ENCODE peak calls at places on chromosomes 13 and 19, in ten cellular contexts. Q, L, K, S, H, R, X, F, D and Z are unnamed samples.

GRCh38 chr13:79775830-79776229 is 294.9 kb downstream of the NDFIP2 start:
- DNase-seq in Q (peak; percentile 83), L (peak; percentile 85), K (no peak), S (peak; percentile 4), H (peak; percentile 90), R (no peak), X (peak; percentile 63), F (peak; percentile 36), D (peak; percentile 91), Z (no peak)

GRCh38 chr13:75762066-75762937 is 126.2 kb downstream of the LMO7 start:
- DNase-seq in Q (no peak), L (no peak), K (no peak), S (no peak), H (peak; percentile 58), R (no peak), X (no peak), F (no peak), D (no peak), Z (no peak)

GRCh38 chr13:32674503-32674902 is 88.3 kb downstream of the PDS5B start:
- DNase-seq in Q (no peak), L (no peak), K (no peak), S (no peak), H (no peak), R (no peak), X (no peak), F (no peak), D (no peak), Z (no peak)

GRCh38 chr19:31648347-31648746 is 299.1 kb upstream of the TSHZ3 start:
- DNase-seq in Q (peak; percentile 77), L (no peak), K (no peak), S (no peak), H (peak; percentile 12), R (no peak), X (peak; percentile 6), F (no peak), D (no peak), Z (no peak)

GRCh38 chr13:21674271-21675009 is 3.6 kb downstream of the FGF9 start:
- DNase-seq in Q (no peak), L (no peak), K (no peak), S (peak; percentile 67), H (no peak), R (no peak), X (no peak), F (peak; percentile 33), D (peak; percentile 53), Z (peak; percentile 72)

GRCh38 chr13:101626925-101627555 is 174.6 kb downstream of the ITGBL1 start:
- DNase-seq in Q (no peak), L (no peak), K (no peak), S (peak; percentile 42), H (peak; percentile 46), R (no peak), X (no peak), F (no peak), D (no peak), Z (peak; percentile 12)

GRCh38 chr19:51141181-51141580 is 920 bp upstream of the SIGLEC7 start:
- DNase-seq in Q (no peak), L (no peak), K (no peak), S (no peak), H (no peak), R (peak; percentile 14), X (no peak), F (no peak), D (no peak), Z (no peak)

GRCh38 chr19:13966684-13967128 is 14.4 kb downstream of the DCAF15 start:
- DNase-seq in Q (no peak), L (no peak), K (no peak), S (no peak), H (no peak), R (no peak), X (no peak), F (no peak), D (no peak), Z (no peak)

GRCh38 chr19:15629003-15629880 is 11.5 kb upstream of the CYP4F3 start:
- DNase-seq in Q (peak; percentile 17), L (peak; percentile 65), K (peak; percentile 72), S (peak; percentile 68), H (peak; percentile 62), R (peak; percentile 75), X (no peak), F (peak; percentile 75), D (peak; percentile 56), Z (peak; percentile 76)

GRCh38 chr19:736125-736524 is 14.8 kb upstream of the MISP start:
- DNase-seq in Q (no peak), L (no peak), K (no peak), S (no peak), H (no peak), R (no peak), X (no peak), F (no peak), D (no peak), Z (no peak)

GRCh38 chr13:24107955-24108614 is 52.4 kb upstream of the SPATA13 start:
- DNase-seq in Q (peak; percentile 71), L (peak; percentile 47), K (no peak), S (no peak), H (no peak), R (no peak), X (no peak), F (no peak), D (no peak), Z (no peak)

GRCh38 chr13:91719033-91719432 is 320.6 kb downstream of the GPC5 start:
- DNase-seq in Q (peak; percentile 37), L (peak; percentile 14), K (no peak), S (no peak), H (peak; percentile 15), R (no peak), X (no peak), F (no peak), D (peak; percentile 31), Z (peak; percentile 20)

GRCh38 chr13:108897955-108898354 is 268.5 kb downstream of the MYO16 start:
- DNase-seq in Q (no peak), L (no peak), K (no peak), S (no peak), H (peak; percentile 13), R (no peak), X (no peak), F (no peak), D (no peak), Z (no peak)

GRCh38 chr19:33486936-33487793 is 34.4 kb downstream of the PEPD start:
- DNase-seq in Q (no peak), L (no peak), K (no peak), S (no peak), H (no peak), R (no peak), X (no peak), F (no peak), D (no peak), Z (no peak)

GRCh38 chr13:97185291-97185690 is 36.8 kb upstream of the MBNL2 start:
- DNase-seq in Q (peak; percentile 3), L (no peak), K (no peak), S (no peak), H (no peak), R (no peak), X (no peak), F (no peak), D (peak; percentile 78), Z (no peak)

GRCh38 chr13:32153056-32153455 is 121.5 kb downstream of the FRY start:
- DNase-seq in Q (peak; percentile 80), L (peak; percentile 67), K (no peak), S (no peak), H (peak; percentile 62), R (no peak), X (no peak), F (no peak), D (no peak), Z (no peak)

GRCh38 chr19:37997911-37998344 is 90.9 kb downstream of the SIPA1L3 start:
- DNase-seq in Q (peak; percentile 98), L (peak; percentile 90), K (no peak), S (no peak), H (peak; percentile 86), R (no peak), X (peak; percentile 53), F (no peak), D (no peak), Z (no peak)

GRCh38 chr13:98938801-98939200 is 39.1 kb downstream of the DOCK9 start:
- DNase-seq in Q (peak; percentile 23), L (no peak), K (no peak), S (no peak), H (no peak), R (no peak), X (no peak), F (no peak), D (peak; percentile 73), Z (no peak)

GRCh38 chr13:43167058-43167457 is 143.7 kb downstream of the DNAJC15 start:
- DNase-seq in Q (no peak), L (no peak), K (no peak), S (no peak), H (no peak), R (no peak), X (no peak), F (no peak), D (no peak), Z (no peak)

GRCh38 chr13:57724486-57725272 is 93.1 kb downstream of the PCDH17 start:
- DNase-seq in Q (no peak), L (no peak), K (no peak), S (no peak), H (no peak), R (no peak), X (no peak), F (no peak), D (no peak), Z (no peak)

GRCh38 chr19:10517760-10518443 is 655 bp upstream of the S1PR5 start:
- DNase-seq in Q (no peak), L (peak; percentile 27), K (no peak), S (peak; percentile 28), H (peak; percentile 15), R (no peak), X (no peak), F (peak; percentile 27), D (peak; percentile 71), Z (no peak)

GRCh38 chr13:50969691-50970090 is 60.1 kb downstream of the RNASEH2B start:
- DNase-seq in Q (peak; percentile 17), L (peak; percentile 34), K (no peak), S (peak; percentile 38), H (peak; percentile 26), R (no peak), X (no peak), F (no peak), D (peak; percentile 87), Z (no peak)

GRCh38 chr13:73936001-73936400 is 198.2 kb downstream of the KLF12 start:
- DNase-seq in Q (no peak), L (peak; percentile 7), K (no peak), S (no peak), H (no peak), R (no peak), X (no peak), F (no peak), D (no peak), Z (no peak)

GRCh38 chr13:99347911-99348451 is 40.8 kb upstream of the GPR183 start:
- DNase-seq in Q (no peak), L (no peak), K (no peak), S (no peak), H (no peak), R (no peak), X (no peak), F (no peak), D (no peak), Z (no peak)

GRCh38 chr19:34662919-34663318 is 14.0 kb downstream of the SCGB2B2 start:
- DNase-seq in Q (no peak), L (peak; percentile 17), K (no peak), S (peak; percentile 68), H (peak; percentile 33), R (no peak), X (no peak), F (no peak), D (peak; percentile 42), Z (no peak)

GRCh38 chr19:54921082-54921481 is 15.1 kb downstream of the NCR1 start:
- DNase-seq in Q (no peak), L (no peak), K (no peak), S (no peak), H (no peak), R (no peak), X (no peak), F (no peak), D (no peak), Z (no peak)

GRCh38 chr13:110425444-110425780 is 118.3 kb downstream of the COL4A2 start:
- DNase-seq in Q (peak; percentile 40), L (no peak), K (no peak), S (no peak), H (peak; percentile 95), R (no peak), X (no peak), F (no peak), D (no peak), Z (no peak)

GRCh38 chr13:48656621-48657020 is 2.9 kb downstream of the CYSLTR2 start:
- DNase-seq in Q (no peak), L (peak; percentile 84), K (no peak), S (no peak), H (no peak), R (no peak), X (no peak), F (no peak), D (no peak), Z (no peak)